ENCODE peak calls at places on chromosomes 3 and 15, in nine cellular contexts. N is NT2/D1; Q is Panc1; Y is PC-3; I is gastrocnemius medialis; E is lung; J is CD8-positive, alpha-beta memory T cell; H is ascending aorta; D is lower lobe of right lung. C is an unnamed sample.

GRCh38 chr3:55491296-55491816 is 4.2 kb upstream of the WNT5A start:
- DNase-seq in H (no peak), Q (no peak), Y (peak; percentile 99), I (no peak), J (no peak), E (no peak), D (no peak), N (no peak), C (no peak)

GRCh38 chr15:25739687-25740121 is 123.4 kb downstream of the ATP10A start:
- DNase-seq in Q (no peak), I (no peak), J (no peak), N (peak; percentile 9), H (no peak), D (no peak), Y (peak; percentile 38), E (no peak), C (no peak)

GRCh38 chr3:20310629-20311028 is 124.6 kb upstream of the SGO1 start:
- DNase-seq in Y (no peak), I (no peak), D (no peak), H (peak; percentile 36), E (no peak), J (no peak), Q (no peak), N (no peak), C (peak; percentile 16)

GRCh38 chr3:172244011-172244410 is 204.2 kb downstream of the GHSR start:
- DNase-seq in D (no peak), J (no peak), Q (peak; percentile 15), Y (peak; percentile 93), H (no peak), E (no peak), I (no peak), N (no peak), C (no peak)

GRCh38 chr3:162738778-162739177 is 1242.2 kb downstream of the OTOL1 start:
- DNase-seq in I (no peak), Q (no peak), J (no peak), E (no peak), N (no peak), Y (peak; percentile 52), H (no peak), D (no peak), C (no peak)

GRCh38 chr3:165895919-165896318 is 58.7 kb upstream of the BCHE start:
- DNase-seq in H (no peak), Q (no peak), D (no peak), E (no peak), I (no peak), J (no peak), N (peak; percentile 69), Y (peak; percentile 51), C (no peak)

GRCh38 chr3:100506355-100506754 is 13.9 kb downstream of the TMEM45A start:
- DNase-seq in Y (no peak), H (no peak), D (no peak), Q (no peak), E (no peak), I (no peak), N (no peak), J (no peak), C (no peak)

GRCh38 chr15:25401511-25401910 is 37.3 kb downstream of the UBE3A start:
- DNase-seq in Q (no peak), J (no peak), D (no peak), Y (no peak), I (no peak), H (no peak), N (no peak), E (no peak), C (no peak)

GRCh38 chr3:195071011-195071728 is 199.8 kb downstream of the XXYLT1 start:
- DNase-seq in H (no peak), Q (no peak), N (no peak), E (no peak), Y (no peak), I (no peak), J (no peak), D (peak; percentile 26), C (peak; percentile 40)

GRCh38 chr3:167851749-167852148 is 116.2 kb downstream of the SERPINI1 start:
- DNase-seq in H (no peak), D (no peak), E (no peak), J (no peak), I (no peak), Q (no peak), Y (no peak), N (no peak), C (no peak)

GRCh38 chr3:49119036-49119435 is 1.6 kb downstream of the USP19 start:
- DNase-seq in J (no peak), Y (no peak), E (no peak), H (no peak), I (no peak), N (no peak), D (no peak), Q (no peak), C (no peak)

GRCh38 chr15:64813075-64813474 is 12.4 kb downstream of the PIF1 start:
- DNase-seq in Y (peak; percentile 11), E (no peak), Q (no peak), D (no peak), I (no peak), H (no peak), N (no peak), J (no peak), C (no peak)

GRCh38 chr3:175346573-175347356 is 487.6 kb downstream of the NAALADL2 start:
- DNase-seq in Q (peak; percentile 28), E (peak; percentile 64), I (peak; percentile 31), H (peak; percentile 18), Y (peak; percentile 92), J (no peak), D (peak; percentile 46), N (no peak), C (peak; percentile 17)

GRCh38 chr3:14147063-14147435 is 22.2 kb downstream of the TMEM43 start:
- DNase-seq in D (no peak), H (no peak), N (no peak), I (no peak), Y (no peak), E (no peak), J (no peak), Q (no peak), C (no peak)

GRCh38 chr3:14145236-14145635 is 20.4 kb downstream of the TMEM43 start:
- DNase-seq in D (no peak), H (no peak), Y (peak; percentile 46), I (no peak), E (no peak), J (no peak), N (no peak), Q (no peak), C (no peak)

GRCh38 chr3:14144423-14145075 is 19.7 kb downstream of the TMEM43 start:
- DNase-seq in Y (peak; percentile 98), E (peak; percentile 81), N (peak; percentile 89), I (peak; percentile 81), Q (peak; percentile 52), D (peak; percentile 69), J (peak; percentile 71), H (peak; percentile 70), C (no peak)

GRCh38 chr3:14146381-14147062 is 21.7 kb downstream of the TMEM43 start:
- DNase-seq in J (no peak), I (no peak), Y (no peak), E (no peak), Q (no peak), H (no peak), D (no peak), N (no peak), C (no peak)

GRCh38 chr3:14145670-14146380 is 21.0 kb downstream of the TMEM43 start:
- DNase-seq in N (no peak), I (no peak), Q (no peak), J (no peak), Y (no peak), D (no peak), H (no peak), E (no peak), C (no peak)
- H3K4me1 ChIP-seq in N (peaks cover 25% of the 10 kb centered on the region), I (peaks cover 24% of the 10 kb centered on the region), Q (peaks cover 27% of the 10 kb centered on the region), J (peaks cover 48% of the 10 kb centered on the region), Y (peaks cover 32% of the 10 kb centered on the region), D (peaks cover 58% of the 10 kb centered on the region), H (peaks cover 31% of the 10 kb centered on the region), E (peaks cover 10% of the 10 kb centered on the region), C (peaks cover 31% of the 10 kb centered on the region)

GRCh38 chr3:4982773-4983738 is 3.8 kb downstream of the BHLHE40 start:
- DNase-seq in E (no peak), Y (no peak), H (no peak), I (peak; percentile 77), J (no peak), N (no peak), Q (no peak), D (no peak), C (no peak)
- H3K4me1 ChIP-seq in E (peaks cover 12% of the 10 kb centered on the region), Y (peaks cover 55% of the 10 kb centered on the region), H (peaks cover 29% of the 10 kb centered on the region), I (peaks cover 26% of the 10 kb centered on the region), J (peaks cover 60% of the 10 kb centered on the region), N (peaks cover 21% of the 10 kb centered on the region), Q (peaks cover 34% of the 10 kb centered on the region), D (peaks cover 64% of the 10 kb centered on the region), C (peaks cover 33% of the 10 kb centered on the region)

DNA sequence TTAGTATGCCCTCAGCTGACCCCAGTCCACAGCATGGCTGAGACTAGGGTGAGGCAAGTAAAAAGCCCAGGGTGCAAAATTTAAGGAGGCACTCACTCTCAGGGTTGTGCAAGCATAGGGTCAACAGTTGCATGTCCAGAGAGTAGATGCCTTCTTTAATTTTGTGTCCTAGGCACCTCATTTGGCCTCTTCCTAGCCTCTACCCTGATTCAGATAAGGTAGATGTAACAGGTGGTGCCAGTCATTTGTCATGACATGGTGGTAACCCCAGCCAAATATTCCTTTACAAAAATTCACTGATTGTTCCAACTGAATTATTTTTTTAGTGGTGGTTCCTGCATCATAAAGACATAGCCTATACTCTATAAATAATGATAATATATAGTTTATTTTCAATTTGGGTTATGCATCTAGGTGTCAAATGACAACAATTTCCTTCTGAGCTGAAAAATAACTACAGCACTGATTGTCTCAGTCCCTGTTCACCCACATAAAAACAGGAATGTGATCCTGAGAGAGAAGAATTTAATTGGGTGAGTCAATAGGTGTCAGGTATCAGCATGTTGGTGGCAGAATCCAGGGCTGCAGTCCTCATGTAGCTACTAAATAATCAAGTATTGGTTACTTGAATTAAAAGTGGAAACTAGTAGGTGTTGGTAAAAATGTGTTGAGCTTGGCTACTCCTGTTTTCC is 44.2 kb upstream of the TIPARP start:
- DNase-seq in E (no peak), H (no peak), Y (peak; percentile 84), N (no peak), D (no peak), I (no peak), Q (no peak), J (no peak), C (no peak)
- H3K4me1 ChIP-seq in E (peaks cover 3% of the 10 kb centered on the region), H (no peaks in the 10 kb centered on the region), Y (peaks cover 54% of the 10 kb centered on the region), N (peaks cover 2% of the 10 kb centered on the region), D (peaks cover 29% of the 10 kb centered on the region), I (peaks cover 44% of the 10 kb centered on the region), Q (no peaks in the 10 kb centered on the region), J (no peaks in the 10 kb centered on the region), C (peaks cover 38% of the 10 kb centered on the region)

DNA sequence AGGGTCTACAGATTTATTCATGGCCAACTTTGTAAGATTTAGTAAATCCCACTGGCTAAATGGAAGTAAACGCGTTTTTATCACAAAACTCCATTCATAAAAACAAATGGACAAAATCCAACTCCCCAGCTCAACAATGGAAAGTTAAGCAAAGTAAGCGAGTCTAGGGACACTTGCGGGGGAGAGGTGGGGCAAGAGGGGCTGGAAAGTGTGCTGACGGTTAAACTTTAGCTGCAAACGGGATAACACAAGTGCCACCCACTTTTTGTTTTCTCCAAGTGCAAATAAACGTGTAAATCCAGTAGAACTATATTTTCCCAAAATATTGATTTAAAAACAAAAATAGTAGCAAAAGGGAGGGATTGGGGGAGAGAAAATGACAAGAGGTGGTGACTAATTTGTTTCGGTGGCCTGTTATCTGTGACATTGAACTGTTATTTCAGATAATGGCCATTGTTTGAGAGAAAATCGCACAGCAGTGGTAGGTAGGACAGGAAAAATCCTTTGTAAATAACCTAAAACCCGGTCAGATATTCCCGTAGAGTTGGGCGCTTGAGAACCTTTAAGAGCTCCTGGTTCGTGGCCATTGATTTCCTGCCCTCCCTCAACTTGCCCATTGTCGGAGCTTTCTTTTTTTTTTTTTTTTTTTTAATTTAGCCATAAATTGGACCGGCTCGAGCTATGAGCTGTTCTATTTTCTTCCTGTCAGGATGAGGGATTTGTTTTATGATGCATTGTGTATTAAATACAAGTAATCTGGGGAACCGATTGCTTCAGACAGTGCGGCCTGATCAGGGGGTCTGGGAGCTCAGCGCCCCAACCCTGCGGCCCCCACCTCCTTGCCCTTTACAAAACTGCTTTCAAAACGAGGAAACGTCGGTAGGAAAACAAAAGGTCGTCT is 514.8 kb downstream of the MECOM start:
- DNase-seq in I (no peak), H (no peak), D (no peak), Y (peak; percentile 31), E (no peak), J (no peak), Q (no peak), N (no peak), C (no peak)
- H3K4me1 ChIP-seq in I (peaks cover 19% of the 10 kb centered on the region), H (no peaks in the 10 kb centered on the region), D (peaks cover 51% of the 10 kb centered on the region), Y (peaks cover 37% of the 10 kb centered on the region), E (peaks cover 1% of the 10 kb centered on the region), J (peaks cover 12% of the 10 kb centered on the region), Q (peaks cover 22% of the 10 kb centered on the region), N (no peaks in the 10 kb centered on the region), C (peaks cover 6% of the 10 kb centered on the region)

C was measured in psoas muscle.